ENCODE peak calls at places on chromosome 20, in ten cellular contexts. One of them, this sample, is unnamed.

GRCh38 chr20:22554391-22554790 is 30.0 kb downstream of the FOXA2 start:
- DNase-seq in AG09319: no peak
- DNase-seq in frontal cortex: no peak
- DNase-seq in adipocyte: no peak
- DNase-seq in hypothalamus: no peak
- DNase-seq in RWPE1: no peak
- DNase-seq in epithelial cell of esophagus: no peak
- DNase-seq in MM.1S: no peak
- DNase-seq in stimulated activated CD8-positive, alpha-beta memory T cell treated with anti-CD3 and anti-CD28 coated beads, Interleukin-15, amount 100 ng/mL, for 4 hours: no peak
- DNase-seq in NCI-H748 treated with DMSO at 0.1 percent for 48 hours: no peak
- DNase-seq in this sample: no peak

GRCh38 chr20:50593005-50593335 is 82.8 kb downstream of the PTPN1 start:
- DNase-seq in AG09319: no peak
- DNase-seq in frontal cortex: no peak
- DNase-seq in hypothalamus: no peak
- DNase-seq in RWPE1: no peak
- DNase-seq in epithelial cell of esophagus: no peak
- DNase-seq in MM.1S: no peak
- DNase-seq in NCI-H748 treated with DMSO at 0.1 percent for 48 hours: no peak
- DNase-seq in stimulated activated CD8-positive, alpha-beta memory T cell treated with anti-CD3 and anti-CD28 coated beads, Interleukin-15, amount 100 ng/mL, for 4 hours: no peak
- DNase-seq in adipocyte: no peak
- DNase-seq in this sample: no peak

GRCh38 chr20:4326194-4327065 is 311.1 kb upstream of the RNF24 start:
- DNase-seq in adipocyte: no peak
- DNase-seq in RWPE1: peak
- DNase-seq in MM.1S: no peak
- DNase-seq in epithelial cell of esophagus: peak
- DNase-seq in AG09319: no peak
- DNase-seq in hypothalamus: no peak
- DNase-seq in frontal cortex: no peak
- DNase-seq in stimulated activated CD8-positive, alpha-beta memory T cell treated with anti-CD3 and anti-CD28 coated beads, Interleukin-15, amount 100 ng/mL, for 4 hours: no peak
- DNase-seq in NCI-H748 treated with DMSO at 0.1 percent for 48 hours: no peak
- DNase-seq in this sample: no peak

GRCh38 chr20:8757146-8757545 is 311.7 kb upstream of the PLCB4 start:
- DNase-seq in RWPE1: no peak
- DNase-seq in adipocyte: peak
- DNase-seq in MM.1S: peak
- DNase-seq in stimulated activated CD8-positive, alpha-beta memory T cell treated with anti-CD3 and anti-CD28 coated beads, Interleukin-15, amount 100 ng/mL, for 4 hours: no peak
- DNase-seq in epithelial cell of esophagus: no peak
- DNase-seq in hypothalamus: no peak
- DNase-seq in frontal cortex: no peak
- DNase-seq in NCI-H748 treated with DMSO at 0.1 percent for 48 hours: no peak
- DNase-seq in AG09319: peak
- DNase-seq in this sample: no peak

GRCh38 chr20:48841861-48842529 is 14.2 kb upstream of the PREX1 start:
- DNase-seq in epithelial cell of esophagus: peak
- DNase-seq in MM.1S: no peak
- DNase-seq in RWPE1: peak
- DNase-seq in adipocyte: peak
- DNase-seq in frontal cortex: no peak
- DNase-seq in AG09319: peak
- DNase-seq in NCI-H748 treated with DMSO at 0.1 percent for 48 hours: no peak
- DNase-seq in hypothalamus: no peak
- DNase-seq in stimulated activated CD8-positive, alpha-beta memory T cell treated with anti-CD3 and anti-CD28 coated beads, Interleukin-15, amount 100 ng/mL, for 4 hours: no peak
- DNase-seq in this sample: peak

GRCh38 chr20:13250242-13250641 is 29.2 kb downstream of the ISM1 start:
- DNase-seq in hypothalamus: no peak
- DNase-seq in frontal cortex: no peak
- DNase-seq in adipocyte: no peak
- DNase-seq in epithelial cell of esophagus: no peak
- DNase-seq in stimulated activated CD8-positive, alpha-beta memory T cell treated with anti-CD3 and anti-CD28 coated beads, Interleukin-15, amount 100 ng/mL, for 4 hours: no peak
- DNase-seq in AG09319: no peak
- DNase-seq in NCI-H748 treated with DMSO at 0.1 percent for 48 hours: no peak
- DNase-seq in MM.1S: no peak
- DNase-seq in RWPE1: no peak
- DNase-seq in this sample: no peak

GRCh38 chr20:21393142-21393541 is 4.2 kb downstream of the NKX2-4 start:
- DNase-seq in frontal cortex: no peak
- DNase-seq in adipocyte: no peak
- DNase-seq in MM.1S: no peak
- DNase-seq in hypothalamus: no peak
- DNase-seq in AG09319: no peak
- DNase-seq in epithelial cell of esophagus: no peak
- DNase-seq in stimulated activated CD8-positive, alpha-beta memory T cell treated with anti-CD3 and anti-CD28 coated beads, Interleukin-15, amount 100 ng/mL, for 4 hours: no peak
- DNase-seq in RWPE1: no peak
- DNase-seq in NCI-H748 treated with DMSO at 0.1 percent for 48 hours: no peak
- DNase-seq in this sample: no peak

GRCh38 chr20:24838551-24839530 is 110.2 kb upstream of the CST7 start:
- DNase-seq in NCI-H748 treated with DMSO at 0.1 percent for 48 hours: no peak
- DNase-seq in MM.1S: no peak
- DNase-seq in epithelial cell of esophagus: peak
- DNase-seq in AG09319: no peak
- DNase-seq in adipocyte: peak
- DNase-seq in hypothalamus: no peak
- DNase-seq in stimulated activated CD8-positive, alpha-beta memory T cell treated with anti-CD3 and anti-CD28 coated beads, Interleukin-15, amount 100 ng/mL, for 4 hours: no peak
- DNase-seq in RWPE1: no peak
- DNase-seq in frontal cortex: no peak
- DNase-seq in this sample: no peak

GRCh38 chr20:58202039-58202438 is 26.4 kb downstream of the ANKRD60 start:
- DNase-seq in stimulated activated CD8-positive, alpha-beta memory T cell treated with anti-CD3 and anti-CD28 coated beads, Interleukin-15, amount 100 ng/mL, for 4 hours: no peak
- DNase-seq in NCI-H748 treated with DMSO at 0.1 percent for 48 hours: no peak
- DNase-seq in RWPE1: no peak
- DNase-seq in epithelial cell of esophagus: no peak
- DNase-seq in AG09319: no peak
- DNase-seq in adipocyte: no peak
- DNase-seq in frontal cortex: no peak
- DNase-seq in hypothalamus: no peak
- DNase-seq in MM.1S: no peak
- DNase-seq in this sample: no peak

GRCh38 chr20:3156811-3157619 is 2.6 kb downstream of the FASTKD5 start:
- DNase-seq in NCI-H748 treated with DMSO at 0.1 percent for 48 hours: no peak
- DNase-seq in hypothalamus: no peak
- DNase-seq in MM.1S: no peak
- DNase-seq in frontal cortex: no peak
- DNase-seq in stimulated activated CD8-positive, alpha-beta memory T cell treated with anti-CD3 and anti-CD28 coated beads, Interleukin-15, amount 100 ng/mL, for 4 hours: no peak
- DNase-seq in AG09319: no peak
- DNase-seq in epithelial cell of esophagus: peak
- DNase-seq in adipocyte: no peak
- DNase-seq in RWPE1: no peak
- DNase-seq in this sample: no peak

GRCh38 chr20:25372584-25373336 is 17.9 kb downstream of the ABHD12 start:
- DNase-seq in AG09319: peak
- DNase-seq in epithelial cell of esophagus: peak
- DNase-seq in stimulated activated CD8-positive, alpha-beta memory T cell treated with anti-CD3 and anti-CD28 coated beads, Interleukin-15, amount 100 ng/mL, for 4 hours: no peak
- DNase-seq in adipocyte: peak
- DNase-seq in RWPE1: peak
- DNase-seq in frontal cortex: no peak
- DNase-seq in hypothalamus: no peak
- DNase-seq in MM.1S: no peak
- DNase-seq in NCI-H748 treated with DMSO at 0.1 percent for 48 hours: no peak
- DNase-seq in this sample: peak

GRCh38 chr20:25302596-25302995 is 54.7 kb downstream of the PYGB start:
- DNase-seq in AG09319: no peak
- DNase-seq in hypothalamus: no peak
- DNase-seq in stimulated activated CD8-positive, alpha-beta memory T cell treated with anti-CD3 and anti-CD28 coated beads, Interleukin-15, amount 100 ng/mL, for 4 hours: no peak
- DNase-seq in MM.1S: no peak
- DNase-seq in NCI-H748 treated with DMSO at 0.1 percent for 48 hours: no peak
- DNase-seq in frontal cortex: no peak
- DNase-seq in RWPE1: no peak
- DNase-seq in epithelial cell of esophagus: no peak
- DNase-seq in adipocyte: no peak
- DNase-seq in this sample: no peak

GRCh38 chr20:3612795-3613560 is 50.2 kb downstream of the GFRA4 start:
- DNase-seq in RWPE1: no peak
- DNase-seq in hypothalamus: no peak
- DNase-seq in NCI-H748 treated with DMSO at 0.1 percent for 48 hours: no peak
- DNase-seq in adipocyte: no peak
- DNase-seq in stimulated activated CD8-positive, alpha-beta memory T cell treated with anti-CD3 and anti-CD28 coated beads, Interleukin-15, amount 100 ng/mL, for 4 hours: no peak
- DNase-seq in AG09319: no peak
- DNase-seq in MM.1S: no peak
- DNase-seq in epithelial cell of esophagus: peak
- DNase-seq in frontal cortex: no peak
- DNase-seq in this sample: no peak

GRCh38 chr20:17520583-17520982 is 10.6 kb downstream of the BFSP1 start:
- DNase-seq in hypothalamus: no peak
- DNase-seq in stimulated activated CD8-positive, alpha-beta memory T cell treated with anti-CD3 and anti-CD28 coated beads, Interleukin-15, amount 100 ng/mL, for 4 hours: no peak
- DNase-seq in NCI-H748 treated with DMSO at 0.1 percent for 48 hours: no peak
- DNase-seq in AG09319: no peak
- DNase-seq in epithelial cell of esophagus: no peak
- DNase-seq in RWPE1: no peak
- DNase-seq in frontal cortex: no peak
- DNase-seq in adipocyte: no peak
- DNase-seq in MM.1S: no peak
- DNase-seq in this sample: no peak

GRCh38 chr20:63787749-63788148 is 43.3 kb downstream of the ZBTB46 start:
- DNase-seq in frontal cortex: no peak
- DNase-seq in AG09319: no peak
- DNase-seq in adipocyte: no peak
- DNase-seq in hypothalamus: no peak
- DNase-seq in RWPE1: no peak
- DNase-seq in NCI-H748 treated with DMSO at 0.1 percent for 48 hours: no peak
- DNase-seq in MM.1S: no peak
- DNase-seq in stimulated activated CD8-positive, alpha-beta memory T cell treated with anti-CD3 and anti-CD28 coated beads, Interleukin-15, amount 100 ng/mL, for 4 hours: no peak
- DNase-seq in epithelial cell of esophagus: no peak
- DNase-seq in this sample: no peak

GRCh38 chr20:37936041-37936440 is 33.1 kb downstream of the VSTM2L start:
- DNase-seq in AG09319: no peak
- DNase-seq in MM.1S: no peak
- DNase-seq in frontal cortex: no peak
- DNase-seq in NCI-H748 treated with DMSO at 0.1 percent for 48 hours: no peak
- DNase-seq in RWPE1: no peak
- DNase-seq in hypothalamus: no peak
- DNase-seq in epithelial cell of esophagus: no peak
- DNase-seq in adipocyte: no peak
- DNase-seq in stimulated activated CD8-positive, alpha-beta memory T cell treated with anti-CD3 and anti-CD28 coated beads, Interleukin-15, amount 100 ng/mL, for 4 hours: no peak
- DNase-seq in this sample: no peak

GRCh38 chr20:51272392-51272791 is 249.5 kb upstream of the KCNG1 start:
- DNase-seq in NCI-H748 treated with DMSO at 0.1 percent for 48 hours: no peak
- DNase-seq in hypothalamus: no peak
- DNase-seq in frontal cortex: no peak
- DNase-seq in epithelial cell of esophagus: peak
- DNase-seq in RWPE1: no peak
- DNase-seq in MM.1S: no peak
- DNase-seq in adipocyte: no peak
- DNase-seq in stimulated activated CD8-positive, alpha-beta memory T cell treated with anti-CD3 and anti-CD28 coated beads, Interleukin-15, amount 100 ng/mL, for 4 hours: no peak
- DNase-seq in AG09319: no peak
- DNase-seq in this sample: no peak

GRCh38 chr20:34724172-34724571 is 20.0 kb downstream of the TP53INP2 start:
- DNase-seq in stimulated activated CD8-positive, alpha-beta memory T cell treated with anti-CD3 and anti-CD28 coated beads, Interleukin-15, amount 100 ng/mL, for 4 hours: no peak
- DNase-seq in frontal cortex: no peak
- DNase-seq in MM.1S: no peak
- DNase-seq in NCI-H748 treated with DMSO at 0.1 percent for 48 hours: no peak
- DNase-seq in hypothalamus: no peak
- DNase-seq in epithelial cell of esophagus: no peak
- DNase-seq in adipocyte: no peak
- DNase-seq in AG09319: no peak
- DNase-seq in RWPE1: no peak
- DNase-seq in this sample: no peak

GRCh38 chr20:22525069-22525820 is 59.1 kb downstream of the FOXA2 start:
- DNase-seq in hypothalamus: no peak
- DNase-seq in NCI-H748 treated with DMSO at 0.1 percent for 48 hours: no peak
- DNase-seq in frontal cortex: no peak
- DNase-seq in MM.1S: no peak
- DNase-seq in epithelial cell of esophagus: no peak
- DNase-seq in AG09319: no peak
- DNase-seq in stimulated activated CD8-positive, alpha-beta memory T cell treated with anti-CD3 and anti-CD28 coated beads, Interleukin-15, amount 100 ng/mL, for 4 hours: no peak
- DNase-seq in RWPE1: no peak
- DNase-seq in adipocyte: no peak
- DNase-seq in this sample: no peak

GRCh38 chr20:49562341-49563014 is 5.5 kb downstream of the PTGIS start:
- DNase-seq in adipocyte: peak
- DNase-seq in AG09319: no peak
- DNase-seq in epithelial cell of esophagus: no peak
- DNase-seq in hypothalamus: no peak
- DNase-seq in RWPE1: peak
- DNase-seq in stimulated activated CD8-positive, alpha-beta memory T cell treated with anti-CD3 and anti-CD28 coated beads, Interleukin-15, amount 100 ng/mL, for 4 hours: no peak
- DNase-seq in NCI-H748 treated with DMSO at 0.1 percent for 48 hours: no peak
- DNase-seq in MM.1S: no peak
- DNase-seq in frontal cortex: peak
- DNase-seq in this sample: peak

GRCh38 chr20:17680128-17680835 is 1.8 kb downstream of the RRBP1 start:
- DNase-seq in adipocyte: peak
- DNase-seq in epithelial cell of esophagus: peak
- DNase-seq in RWPE1: peak
- DNase-seq in hypothalamus: no peak
- DNase-seq in MM.1S: no peak
- DNase-seq in NCI-H748 treated with DMSO at 0.1 percent for 48 hours: no peak
- DNase-seq in frontal cortex: no peak
- DNase-seq in AG09319: no peak
- DNase-seq in stimulated activated CD8-positive, alpha-beta memory T cell treated with anti-CD3 and anti-CD28 coated beads, Interleukin-15, amount 100 ng/mL, for 4 hours: no peak
- DNase-seq in this sample: peak

GRCh38 chr20:25246182-25246943 is 1.5 kb upstream of the PYGB start:
- DNase-seq in RWPE1: no peak
- DNase-seq in AG09319: no peak
- DNase-seq in epithelial cell of esophagus: no peak
- DNase-seq in NCI-H748 treated with DMSO at 0.1 percent for 48 hours: no peak
- DNase-seq in MM.1S: peak
- DNase-seq in hypothalamus: no peak
- DNase-seq in frontal cortex: no peak
- DNase-seq in stimulated activated CD8-positive, alpha-beta memory T cell treated with anti-CD3 and anti-CD28 coated beads, Interleukin-15, amount 100 ng/mL, for 4 hours: no peak
- DNase-seq in adipocyte: no peak
- DNase-seq in this sample: no peak

GRCh38 chr20:34997171-34997570 is 41.5 kb downstream of the MYH7B start:
- DNase-seq in frontal cortex: peak
- DNase-seq in stimulated activated CD8-positive, alpha-beta memory T cell treated with anti-CD3 and anti-CD28 coated beads, Interleukin-15, amount 100 ng/mL, for 4 hours: no peak
- DNase-seq in epithelial cell of esophagus: peak
- DNase-seq in MM.1S: no peak
- DNase-seq in RWPE1: no peak
- DNase-seq in adipocyte: no peak
- DNase-seq in AG09319: no peak
- DNase-seq in NCI-H748 treated with DMSO at 0.1 percent for 48 hours: no peak
- DNase-seq in hypothalamus: no peak
- DNase-seq in this sample: no peak

GRCh38 chr20:36154696-36155628 is at the start of gene EPB41L1:
- DNase-seq in RWPE1: no peak
- DNase-seq in frontal cortex: no peak
- DNase-seq in NCI-H748 treated with DMSO at 0.1 percent for 48 hours: no peak
- DNase-seq in AG09319: no peak
- DNase-seq in adipocyte: peak
- DNase-seq in MM.1S: no peak
- DNase-seq in hypothalamus: peak
- DNase-seq in epithelial cell of esophagus: no peak
- DNase-seq in stimulated activated CD8-positive, alpha-beta memory T cell treated with anti-CD3 and anti-CD28 coated beads, Interleukin-15, amount 100 ng/mL, for 4 hours: no peak
- DNase-seq in this sample: no peak

GRCh38 chr20:24503352-24503931 is 34.0 kb downstream of the SYNDIG1 start:
- DNase-seq in hypothalamus: no peak
- DNase-seq in epithelial cell of esophagus: no peak
- DNase-seq in frontal cortex: no peak
- DNase-seq in RWPE1: no peak
- DNase-seq in AG09319: no peak
- DNase-seq in MM.1S: no peak
- DNase-seq in adipocyte: no peak
- DNase-seq in NCI-H748 treated with DMSO at 0.1 percent for 48 hours: no peak
- DNase-seq in stimulated activated CD8-positive, alpha-beta memory T cell treated with anti-CD3 and anti-CD28 coated beads, Interleukin-15, amount 100 ng/mL, for 4 hours: no peak
- DNase-seq in this sample: no peak

GRCh38 chr20:6767536-6768227 is at the start of gene BMP2:
- DNase-seq in RWPE1: peak
- DNase-seq in adipocyte: peak
- DNase-seq in stimulated activated CD8-positive, alpha-beta memory T cell treated with anti-CD3 and anti-CD28 coated beads, Interleukin-15, amount 100 ng/mL, for 4 hours: no peak
- DNase-seq in epithelial cell of esophagus: peak
- DNase-seq in AG09319: no peak
- DNase-seq in frontal cortex: peak
- DNase-seq in MM.1S: peak
- DNase-seq in hypothalamus: no peak
- DNase-seq in NCI-H748 treated with DMSO at 0.1 percent for 48 hours: peak
- DNase-seq in this sample: no peak

GRCh38 chr20:48931527-48932374 is 10.2 kb downstream of the ARFGEF2 start:
- DNase-seq in adipocyte: no peak
- DNase-seq in hypothalamus: no peak
- DNase-seq in AG09319: no peak
- DNase-seq in epithelial cell of esophagus: no peak
- DNase-seq in frontal cortex: no peak
- DNase-seq in NCI-H748 treated with DMSO at 0.1 percent for 48 hours: no peak
- DNase-seq in stimulated activated CD8-positive, alpha-beta memory T cell treated with anti-CD3 and anti-CD28 coated beads, Interleukin-15, amount 100 ng/mL, for 4 hours: no peak
- DNase-seq in RWPE1: no peak
- DNase-seq in MM.1S: no peak
- DNase-seq in this sample: no peak

GRCh38 chr20:59176812-59177211 is 13.2 kb downstream of the ZNF831 start:
- DNase-seq in MM.1S: no peak
- DNase-seq in epithelial cell of esophagus: no peak
- DNase-seq in stimulated activated CD8-positive, alpha-beta memory T cell treated with anti-CD3 and anti-CD28 coated beads, Interleukin-15, amount 100 ng/mL, for 4 hours: no peak
- DNase-seq in NCI-H748 treated with DMSO at 0.1 percent for 48 hours: no peak
- DNase-seq in hypothalamus: no peak
- DNase-seq in RWPE1: no peak
- DNase-seq in adipocyte: no peak
- DNase-seq in frontal cortex: no peak
- DNase-seq in AG09319: no peak
- DNase-seq in this sample: no peak